ENCODE peak calls at places on chromosomes 12 and 14, in five cellular contexts. D is H1, O is K562, U is GM12878, F is HepG2. A is an unnamed sample.
A peak's percentile ranks its signal among the peaks of the same experiment; 100 is the strongest.

GRCh38 chr12:125330645-125331341 is 265.6 kb downstream of the AACS start:
- DNase-seq in D (peak; percentile 98), F (peak; percentile 5), U (no peak), O (peak; percentile 90), A (peak; percentile 8)

GRCh38 chr14:77151918-77152588 is 10.5 kb upstream of the ZDHHC22 start:
- DNase-seq in U (no peak), F (no peak), O (peak; percentile 39), D (no peak), A (peak; percentile 28)

GRCh38 chr12:22993639-22994038 is 368.7 kb downstream of the ETNK1 start:
- DNase-seq in U (no peak), F (no peak), D (no peak), O (no peak), A (no peak)

GRCh38 chr14:55766071-55766470 is 186.1 kb downstream of the KTN1 start:
- DNase-seq in O (no peak), F (no peak), D (no peak), U (no peak), A (no peak)

GRCh38 chr14:22200977-22201605 is 387.9 kb downstream of the DAD1 start:
- DNase-seq in F (peak; percentile 71), U (peak; percentile 3), D (no peak), O (peak; percentile 5), A (peak; percentile 46)

GRCh38 chr12:108664338-108665258 is 30.9 kb upstream of the SELPLG start:
- DNase-seq in F (peak; percentile 92), D (peak; percentile 86), U (peak; percentile 91), O (peak; percentile 79), A (peak; percentile 87)

GRCh38 chr14:91009501-91010152 is 50.8 kb downstream of the RPS6KA5 start:
- DNase-seq in O (no peak), U (peak; percentile 85), F (no peak), D (no peak), A (no peak)

GRCh38 chr12:125032466-125033152 is 32.6 kb upstream of the AACS start:
- DNase-seq in F (no peak), U (no peak), D (no peak), O (no peak), A (no peak)

GRCh38 chr12:40098406-40099145 is 7.3 kb downstream of the SLC2A13 start:
- DNase-seq in O (no peak), D (no peak), F (no peak), U (no peak), A (no peak)

GRCh38 chr14:77542349-77543239 is 44.0 kb upstream of the ISM2 start:
- DNase-seq in U (no peak), D (no peak), O (no peak), F (no peak), A (no peak)

GRCh38 chr12:8780389-8780788 is 42.0 kb upstream of the A2ML1 start:
- DNase-seq in U (no peak), F (peak; percentile 16), D (no peak), O (peak; percentile 28), A (peak; percentile 18)

GRCh38 chr14:101927859-101928258 is 36.5 kb upstream of the DYNC1H1 start:
- DNase-seq in F (no peak), D (no peak), U (no peak), O (peak; percentile 82), A (no peak)

GRCh38 chr12:89160716-89161123 is 191.6 kb downstream of the DUSP6 start:
- DNase-seq in U (no peak), F (no peak), D (no peak), O (no peak), A (no peak)

GRCh38 chr12:6774557-6775062 is 2.3 kb downstream of the LAG3 start:
- DNase-seq in O (no peak), D (no peak), F (no peak), U (no peak), A (no peak)

GRCh38 chr14:59511916-59512530 is 27.7 kb downstream of the JKAMP start:
- DNase-seq in O (peak; percentile 27), F (no peak), U (no peak), D (peak; percentile 74), A (no peak)

GRCh38 chr12:77232045-77232444 is 166.7 kb upstream of the E2F7 start:
- DNase-seq in D (no peak), O (no peak), U (no peak), F (no peak), A (no peak)

GRCh38 chr12:115771065-115771464 is 506.4 kb downstream of the MED13L start:
- DNase-seq in D (no peak), F (peak; percentile 33), O (no peak), U (no peak), A (peak; percentile 13)
- TF ChIP-seq CEBPB in D (no peak), F (no peak), O (no peak), U (no peak), A (no peak)

GRCh38 chr12:102954143-102954542 is 3.3 kb upstream of the ASCL1 start:
- DNase-seq in F (no peak), D (no peak), U (no peak), O (no peak), A (no peak)

GRCh38 chr12:102948941-102949352 is 8.5 kb upstream of the ASCL1 start:
- DNase-seq in O (peak; percentile 45), D (peak; percentile 94), F (peak; percentile 10), U (no peak), A (peak; percentile 23)

GRCh38 chr12:102953221-102953620 is 4.3 kb upstream of the ASCL1 start:
- DNase-seq in F (no peak), D (no peak), U (no peak), O (no peak), A (no peak)

GRCh38 chr12:102950107-102950949 is 7.1 kb upstream of the ASCL1 start:
- DNase-seq in F (peak; percentile 65), O (no peak), D (peak; percentile 69), U (no peak), A (no peak)

GRCh38 chr12:102950950-102951490 is 6.5 kb upstream of the ASCL1 start:
- DNase-seq in F (no peak), D (no peak), U (no peak), O (no peak), A (no peak)
- TF ChIP-seq SP1 in F (no peak), D (no peak), U (no peak), O (no peak), A (no peak)

GRCh38 chr12:47705571-47706425 is at the start of gene RPAP3:
- DNase-seq in O (peak; percentile 95), F (peak; percentile 87), D (peak; percentile 97), U (peak; percentile 65), A (peak; percentile 76)
- TF ChIP-seq CEBPB in O (no peak), F (no peak), D (no peak), U (no peak), A (no peak)

DNA sequence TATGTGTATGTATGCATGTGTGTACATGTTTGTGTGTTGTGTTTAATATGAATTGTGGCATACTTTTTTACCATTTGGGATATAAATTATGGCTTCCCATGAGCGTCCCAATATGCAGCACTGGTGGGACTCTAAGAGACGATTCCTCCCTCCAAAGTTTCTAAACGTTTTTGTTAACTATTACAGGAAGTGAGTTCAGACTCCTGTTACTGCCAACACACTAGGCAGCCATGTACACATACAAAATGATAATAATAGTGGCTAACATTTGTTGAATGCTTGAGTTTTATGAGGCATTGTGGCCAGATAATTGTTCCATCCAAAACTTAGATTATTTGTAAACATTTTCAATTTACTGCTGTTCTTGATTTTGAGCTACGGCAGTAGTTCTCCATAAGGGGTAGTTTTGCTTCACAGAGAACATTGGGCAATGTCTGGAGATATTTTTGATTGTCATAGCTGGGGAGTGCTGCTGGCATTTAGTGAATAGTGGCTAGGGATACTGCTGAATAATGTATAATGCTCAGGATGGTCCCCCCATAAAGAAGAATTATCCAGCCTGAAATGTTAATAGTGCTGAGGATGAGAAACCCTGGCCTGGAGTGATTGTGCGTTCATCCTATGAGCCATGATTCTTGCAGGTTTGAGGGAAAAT is 45.1 kb downstream of the ARID2 start:
- DNase-seq in O (no peak), U (no peak), D (no peak), F (no peak), A (no peak)
- TF ChIP-seq SP1 in O (no peak), U (no peak), D (no peak), F (no peak), A (no peak)

DNA sequence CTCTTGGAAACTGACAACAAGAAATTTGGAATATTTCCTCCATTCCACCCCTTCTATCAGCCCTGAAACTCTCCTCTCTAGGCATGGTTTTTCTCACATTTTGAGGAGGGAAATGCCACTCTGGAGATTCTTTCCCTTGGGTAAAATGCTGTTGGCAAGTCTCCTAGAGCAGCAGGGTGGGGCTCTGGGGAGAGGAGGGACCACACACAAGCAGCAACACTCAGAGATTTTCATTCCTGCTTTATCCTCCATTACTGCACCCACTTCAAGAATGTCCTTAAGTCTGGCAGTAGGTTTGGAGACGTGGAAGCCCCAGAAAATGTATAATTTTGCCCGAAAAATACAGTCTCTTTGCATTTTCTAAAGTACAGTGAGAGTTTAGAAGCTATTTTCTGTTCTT is 130.7 kb upstream of the FLRT2 start:
- DNase-seq in F (no peak), U (no peak), D (no peak), O (no peak), A (no peak)
- TF ChIP-seq CEBPB in F (no peak), U (no peak), D (no peak), O (no peak), A (no peak)

GRCh38 chr12:101891462-101891971 is 14.1 kb downstream of the DRAM1 start:
- DNase-seq in U (peak; percentile 75), O (no peak), F (peak; percentile 86), D (no peak), A (no peak)
- TF ChIP-seq SP1 in U (no peak), O (no peak), F (no peak), D (no peak), A (no peak)

A was measured in HCT116.